ENCODE peak calls at places on chromosome 22, in five cellular contexts. O, Y, E, S and A are unnamed samples.

GRCh38 chr22:49137216-49137840 is 690.3 kb downstream of the BRD1 start:
- DNase-seq in O (no peak), Y (no peak), E (no peak), S (no peak), A (no peak)

GRCh38 chr22:20787746-20788626 is 14.1 kb downstream of the SERPIND1 start:
- DNase-seq in O (peak; percentile 27), Y (no peak), E (no peak), S (no peak), A (no peak)

GRCh38 chr22:45187891-45188290 is 24.2 kb downstream of the NUP50 start:
- DNase-seq in O (no peak), Y (no peak), E (no peak), S (no peak), A (no peak)

GRCh38 chr22:41857860-41858199 is 24.9 kb downstream of the SREBF2 start:
- DNase-seq in O (no peak), Y (no peak), E (no peak), S (no peak), A (no peak)

GRCh38 chr22:21710156-21710555 is 25.4 kb downstream of the YPEL1 start:
- DNase-seq in O (no peak), Y (no peak), E (peak; percentile 50), S (no peak), A (no peak)

GRCh38 chr22:36237462-36238347 is 1.6 kb downstream of the APOL2 start:
- DNase-seq in O (no peak), Y (peak; percentile 50), E (no peak), S (no peak), A (no peak)

GRCh38 chr22:48138855-48139254 is 1376.4 kb downstream of the TBC1D22A start:
- DNase-seq in O (no peak), Y (no peak), E (no peak), S (no peak), A (no peak)

GRCh38 chr22:33018232-33018864 is 39.8 kb downstream of the SYN3 start:
- DNase-seq in O (peak; percentile 66), Y (peak; percentile 24), E (no peak), S (no peak), A (peak; percentile 60)

GRCh38 chr22:26894766-26895485 is 237.5 kb downstream of the MIAT start:
- DNase-seq in O (no peak), Y (no peak), E (peak; percentile 89), S (no peak), A (no peak)

GRCh38 chr22:29000225-29000556 is 61.4 kb downstream of the C22orf31 start:
- DNase-seq in O (no peak), Y (no peak), E (no peak), S (no peak), A (no peak)

GRCh38 chr22:17563936-17564391 is 666 bp downstream of the SLC25A18 start:
- DNase-seq in O (no peak), Y (no peak), E (no peak), S (no peak), A (no peak)

GRCh38 chr22:35766654-35767580 is 49.2 kb downstream of the APOL5 start:
- DNase-seq in O (peak; percentile 22), Y (no peak), E (no peak), S (no peak), A (no peak)

GRCh38 chr22:35335936-35336781 is 36.5 kb downstream of the TOM1 start:
- DNase-seq in O (no peak), Y (no peak), E (no peak), S (no peak), A (no peak)

GRCh38 chr22:36775589-36775965 is 342 bp downstream of the IFT27 start:
- DNase-seq in O (peak; percentile 49), Y (peak; percentile 63), E (peak; percentile 7), S (no peak), A (no peak)

GRCh38 chr22:24810043-24810749 is 4.2 kb downstream of the SGSM1 start:
- DNase-seq in O (no peak), Y (no peak), E (no peak), S (peak; percentile 90), A (no peak)

GRCh38 chr22:21651521-21652009 is 9.5 kb downstream of the SDF2L1 start:
- DNase-seq in O (no peak), Y (no peak), E (no peak), S (no peak), A (no peak)

GRCh38 chr22:49088801-49089791 is 738.6 kb downstream of the BRD1 start:
- DNase-seq in O (no peak), Y (peak; percentile 6), E (no peak), S (no peak), A (no peak)

DNA sequence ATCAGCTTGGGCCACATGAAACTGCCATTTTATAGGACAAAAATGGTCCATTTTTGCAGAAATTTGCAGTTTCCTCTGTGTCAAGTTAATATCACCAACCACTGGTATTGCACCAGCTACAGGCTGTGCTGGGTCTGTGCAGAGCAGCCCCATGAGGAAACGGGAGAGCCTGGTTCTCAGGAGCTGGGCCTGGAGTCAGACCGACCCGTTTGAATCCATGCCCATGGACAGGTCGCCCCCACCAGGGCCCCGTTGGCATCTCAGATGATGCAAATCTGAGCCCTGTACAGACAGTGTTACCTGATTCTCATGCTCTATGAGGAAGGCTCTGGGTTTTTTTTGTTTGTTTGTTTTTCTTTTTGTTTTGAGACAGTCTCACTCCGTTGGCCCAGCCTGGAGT is 9.8 kb upstream of the SEC14L6 start:
- DNase-seq in O (no peak), Y (no peak), E (no peak), S (no peak), A (no peak)
- TF ChIP-seq CTCF in O (no peak), Y (no peak), E (no peak), S (no peak), A (no peak)

GRCh38 chr22:43975041-43975440 is 19.8 kb downstream of the SAMM50 start:
- DNase-seq in O (no peak), Y (no peak), E (no peak), S (no peak), A (no peak)

GRCh38 chr22:43972931-43973330 is 17.7 kb downstream of the SAMM50 start:
- DNase-seq in O (no peak), Y (no peak), E (no peak), S (no peak), A (no peak)

GRCh38 chr22:43971112-43971511 is 15.9 kb downstream of the SAMM50 start:
- DNase-seq in O (no peak), Y (no peak), E (no peak), S (no peak), A (no peak)

GRCh38 chr22:43976861-43977795 is 21.9 kb downstream of the SAMM50 start:
- DNase-seq in O (no peak), Y (no peak), E (no peak), S (no peak), A (no peak)

GRCh38 chr22:43974028-43974545 is 18.8 kb downstream of the SAMM50 start:
- DNase-seq in O (no peak), Y (no peak), E (no peak), S (no peak), A (no peak)
- H3K36me3 ChIP-seq in O (peaks cover 44% of the 10 kb centered on the region), Y (no peaks in the 10 kb centered on the region), E (peaks cover 27% of the 10 kb centered on the region), S (peaks cover 98% of the 10 kb centered on the region), A (peaks cover 1% of the 10 kb centered on the region)

GRCh38 chr22:37824674-37825641 is 1.8 kb downstream of the GALR3 start:
- DNase-seq in O (no peak), Y (peak; percentile 40), E (peak; percentile 25), S (no peak), A (no peak)
- H3K4me1 ChIP-seq in O (no peaks in the 10 kb centered on the region), Y (peaks cover 3% of the 10 kb centered on the region), E (peaks cover 6% of the 10 kb centered on the region), S (no peaks in the 10 kb centered on the region), A (peaks cover 4% of the 10 kb centered on the region)

GRCh38 chr22:23387827-23388491 is 192.1 kb downstream of the IGLL1 start:
- DNase-seq in O (no peak), Y (no peak), E (no peak), S (no peak), A (no peak)

GRCh38 chr22:23385301-23386244 is 194.5 kb downstream of the IGLL1 start:
- DNase-seq in O (peak; percentile 83), Y (peak; percentile 93), E (peak; percentile 49), S (peak; percentile 88), A (peak; percentile 89)

GRCh38 chr22:23384899-23385298 is 195.2 kb downstream of the IGLL1 start:
- DNase-seq in O (no peak), Y (no peak), E (no peak), S (peak; percentile 59), A (no peak)

GRCh38 chr22:23386822-23387580 is 193.1 kb downstream of the IGLL1 start:
- DNase-seq in O (no peak), Y (no peak), E (no peak), S (peak; percentile 60), A (no peak)

GRCh38 chr22:23386245-23386631 is 193.9 kb downstream of the IGLL1 start:
- DNase-seq in O (no peak), Y (peak; percentile 53), E (no peak), S (no peak), A (no peak)
- TF ChIP-seq CTCF in O (no peak), Y (no peak), E (no peak), S (no peak), A (no peak)

DNA sequence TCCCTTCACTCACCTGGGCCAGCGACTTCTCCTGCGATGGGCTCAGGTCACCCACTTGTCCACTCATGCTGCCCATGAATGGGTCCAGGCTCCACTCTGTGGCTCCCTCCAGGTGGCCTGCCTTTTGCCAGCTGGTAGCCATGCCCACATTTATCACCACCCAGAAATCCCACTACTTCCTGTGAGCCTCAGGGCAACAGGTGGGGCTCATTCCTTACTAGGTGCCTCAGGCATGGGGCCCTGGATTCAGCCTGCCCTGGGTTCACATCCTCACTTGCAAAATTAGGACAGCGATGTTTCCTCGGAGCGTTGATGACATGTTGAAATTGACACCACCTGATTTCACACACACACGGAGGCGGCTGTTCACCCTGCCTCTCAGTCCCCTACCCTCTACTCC is at the start of gene SEC14L6:
- DNase-seq in O (no peak), Y (no peak), E (no peak), S (no peak), A (no peak)
- H3K36me3 ChIP-seq in O (no peaks in the 10 kb centered on the region), Y (no peaks in the 10 kb centered on the region), E (no peaks in the 10 kb centered on the region), S (no peaks in the 10 kb centered on the region), A (no peaks in the 10 kb centered on the region)

DNA sequence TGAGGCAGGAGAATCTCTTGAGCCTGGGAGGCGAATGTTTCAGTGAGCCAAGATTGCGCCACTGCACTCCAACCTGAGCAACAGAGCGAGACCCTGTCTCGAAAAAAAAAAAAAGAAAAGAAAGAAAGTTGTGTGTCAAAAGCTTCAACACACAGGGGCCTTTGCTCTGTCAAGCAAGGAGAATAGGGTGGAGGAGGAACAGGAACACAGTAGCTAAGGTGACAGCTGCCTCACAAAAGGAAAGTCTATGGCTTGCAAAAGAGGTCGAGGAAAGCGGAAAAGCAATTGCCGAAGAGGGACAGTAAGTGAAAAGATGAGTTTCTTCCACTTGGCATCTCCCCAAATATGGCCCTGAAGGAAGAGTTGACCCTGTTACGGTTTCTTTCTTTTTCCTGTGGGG is 26.5 kb upstream of the TMA7B start:
- DNase-seq in O (no peak), Y (no peak), E (no peak), S (no peak), A (no peak)
- H3K4me1 ChIP-seq in O (no peaks in the 10 kb centered on the region), Y (no peaks in the 10 kb centered on the region), E (peaks cover 8% of the 10 kb centered on the region), S (no peaks in the 10 kb centered on the region), A (no peaks in the 10 kb centered on the region)